ENCODE peak calls at places on chromosome 3, in five cellular contexts. Y is right lobe of liver, J is foreskin fibroblast, T is colonic mucosa, O is fibroblast of lung. B is an unnamed sample.

GRCh38 chr3:14286887-14287496 is 108.4 kb downstream of the LSM3 start:
- DNase-seq in J (no peak), Y (no peak), O (no peak), T (no peak), B (no peak)

GRCh38 chr3:71709908-71710511 is 15.2 kb downstream of the EIF4E3 start:
- DNase-seq in J (no peak), T (no peak), Y (no peak), O (no peak), B (no peak)

GRCh38 chr3:197001972-197002700 is 27.5 kb downstream of the MELTF start:
- DNase-seq in T (no peak), Y (peak), O (peak), J (peak), B (no peak)

GRCh38 chr3:57110797-57111196 is 50.3 kb downstream of the SPATA12 start:
- DNase-seq in O (peak), J (no peak), T (no peak), Y (no peak), B (no peak)

GRCh38 chr3:52178537-52178936 is 19.4 kb upstream of the ALAS1 start:
- DNase-seq in O (no peak), J (no peak), T (no peak), Y (no peak), B (no peak)

GRCh38 chr3:196968233-196969000 is at the start of gene PIGZ:
- DNase-seq in T (peak), O (peak), Y (no peak), J (peak), B (no peak)

GRCh38 chr3:43776101-43776500 is 85.4 kb downstream of the ABHD5 start:
- DNase-seq in J (no peak), O (no peak), T (no peak), Y (peak), B (no peak)

GRCh38 chr3:95442766-95443165 is 1371.6 kb upstream of the EPHA6 start:
- DNase-seq in J (no peak), O (no peak), Y (no peak), T (no peak), B (no peak)

GRCh38 chr3:43061101-43061895 is 44.6 kb downstream of the POMGNT2 start:
- DNase-seq in Y (no peak), J (no peak), O (no peak), T (no peak), B (no peak)

GRCh38 chr3:31532587-31533168 is at the start of gene STT3B:
- DNase-seq in Y (peak), O (peak), T (peak), J (peak), B (peak)

GRCh38 chr3:179811321-179812095 is 158.7 kb downstream of the USP13 start:
- DNase-seq in J (peak), T (peak), O (peak), Y (no peak), B (peak)

GRCh38 chr3:22980346-22980745 is 222.8 kb upstream of the UBE2E2 start:
- DNase-seq in T (no peak), Y (no peak), O (peak), J (peak), B (no peak)

GRCh38 chr3:182241777-182242556 is 530.2 kb downstream of the SOX2 start:
- DNase-seq in O (peak), J (peak), T (no peak), Y (no peak), B (no peak)

GRCh38 chr3:23085256-23085655 is 117.9 kb upstream of the UBE2E2 start:
- DNase-seq in J (no peak), Y (no peak), T (no peak), O (peak), B (no peak)

GRCh38 chr3:141933421-141934300 is 57.2 kb downstream of the ATP1B3 start:
- DNase-seq in T (no peak), J (no peak), Y (no peak), O (no peak), B (no peak)

GRCh38 chr3:159458010-159458409 is 530.6 kb upstream of the IL12A start:
- DNase-seq in J (peak), T (no peak), Y (no peak), O (peak), B (no peak)

GRCh38 chr3:172622916-172623700 is 87.8 kb downstream of the NCEH1 start:
- DNase-seq in O (peak), T (peak), Y (no peak), J (peak), B (peak)

GRCh38 chr3:98788651-98789050 is 25.5 kb downstream of the ST3GAL6 start:
- DNase-seq in Y (no peak), O (peak), T (no peak), J (peak), B (no peak)

GRCh38 chr3:50257990-50258389 is 11.0 kb upstream of the SEMA3B start:
- DNase-seq in T (no peak), Y (no peak), O (no peak), J (no peak), B (no peak)

GRCh38 chr3:149371001-149371722 is 6.3 kb downstream of the TM4SF1 start:
- DNase-seq in O (peak), Y (no peak), J (peak), T (no peak), B (peak)

GRCh38 chr3:124333931-124334640 is 342.2 kb upstream of the ROPN1 start:
- DNase-seq in J (no peak), Y (no peak), T (no peak), O (no peak), B (no peak)

GRCh38 chr3:15953841-15954240 is 156.1 kb upstream of the ANKRD28 start:
- DNase-seq in Y (no peak), T (no peak), O (no peak), J (no peak), B (no peak)
- TF ChIP-seq CTCF in Y (peak), T (no peak), O (no peak), J (no peak), B (peak)

DNA sequence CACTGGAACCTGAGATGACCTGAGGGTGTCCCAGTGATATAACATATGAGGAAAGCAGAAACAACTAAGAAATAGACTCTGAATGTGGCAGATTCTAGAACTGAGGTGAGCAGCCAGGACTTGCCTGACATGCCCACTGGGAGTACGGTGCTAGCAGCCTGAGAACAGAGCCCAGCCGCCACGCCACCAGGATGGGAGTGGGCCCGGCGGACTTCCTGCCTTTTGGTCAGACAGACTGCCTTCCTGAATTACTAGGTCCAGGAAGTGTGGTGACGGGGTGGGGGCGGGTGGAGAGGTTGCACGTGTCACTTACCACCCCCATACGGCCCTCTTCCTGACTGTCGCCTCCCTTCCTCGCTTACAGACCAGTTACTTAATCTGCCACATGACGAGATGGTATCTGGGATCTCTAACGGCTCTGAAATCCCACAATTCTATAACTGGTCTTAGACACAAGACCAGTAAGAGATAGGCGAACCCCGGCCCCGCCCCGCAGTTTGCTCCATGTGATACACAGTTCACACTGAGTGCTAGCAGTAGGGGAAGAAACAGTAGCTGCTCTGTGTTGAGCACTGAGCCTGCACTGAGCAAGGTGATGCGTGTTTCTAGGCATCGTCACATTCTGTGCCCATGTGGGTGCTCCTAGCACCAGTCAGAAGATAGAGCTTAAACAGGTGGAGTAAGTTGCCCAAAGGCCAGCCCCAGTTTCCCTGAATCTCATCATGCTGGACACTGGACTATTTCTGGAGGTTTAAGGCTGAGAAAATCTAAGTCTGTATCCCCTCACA is 95.7 kb downstream of the CPN2 start:
- DNase-seq in Y (peak), J (no peak), T (peak), O (no peak), B (no peak)
- H3K4me3 ChIP-seq in Y (no peak), J (no peak), T (no peak), O (no peak), B (no peak)

DNA sequence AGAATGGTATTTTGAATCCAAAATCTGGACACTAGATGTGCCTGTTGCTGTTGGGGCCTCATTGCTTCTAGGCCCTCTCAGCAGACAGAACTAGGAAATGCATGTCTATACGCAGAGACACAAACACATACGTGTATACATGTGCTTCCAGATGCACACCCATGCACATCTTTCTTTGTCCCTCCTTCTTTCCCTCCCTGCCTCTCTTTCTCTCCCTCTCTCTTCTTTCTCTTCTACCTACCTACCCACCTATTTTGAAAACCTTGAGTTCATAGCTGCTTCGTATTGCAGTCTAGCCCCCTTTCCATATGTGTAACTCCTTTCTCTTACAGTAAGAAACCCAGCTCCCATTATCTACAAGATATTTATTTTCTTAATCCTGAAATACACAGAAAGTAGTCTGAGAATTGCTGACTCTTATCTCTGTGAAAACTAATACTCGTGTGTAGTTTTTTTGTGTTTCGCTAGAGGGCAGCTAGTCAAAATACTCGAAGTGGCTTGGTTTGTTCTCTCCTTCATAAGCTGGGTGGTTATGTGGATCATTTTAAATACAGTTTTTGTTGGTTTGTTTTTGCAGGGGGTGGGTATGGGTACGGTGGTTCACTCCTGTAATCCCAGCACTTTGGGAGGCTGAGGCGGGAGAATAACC is 18.5 kb downstream of the RPL32 start:
- DNase-seq in J (peak), O (no peak), T (no peak), Y (no peak), B (no peak)
- TF ChIP-seq CTCF in J (peak), O (peak), T (no peak), Y (peak), B (peak)

DNA sequence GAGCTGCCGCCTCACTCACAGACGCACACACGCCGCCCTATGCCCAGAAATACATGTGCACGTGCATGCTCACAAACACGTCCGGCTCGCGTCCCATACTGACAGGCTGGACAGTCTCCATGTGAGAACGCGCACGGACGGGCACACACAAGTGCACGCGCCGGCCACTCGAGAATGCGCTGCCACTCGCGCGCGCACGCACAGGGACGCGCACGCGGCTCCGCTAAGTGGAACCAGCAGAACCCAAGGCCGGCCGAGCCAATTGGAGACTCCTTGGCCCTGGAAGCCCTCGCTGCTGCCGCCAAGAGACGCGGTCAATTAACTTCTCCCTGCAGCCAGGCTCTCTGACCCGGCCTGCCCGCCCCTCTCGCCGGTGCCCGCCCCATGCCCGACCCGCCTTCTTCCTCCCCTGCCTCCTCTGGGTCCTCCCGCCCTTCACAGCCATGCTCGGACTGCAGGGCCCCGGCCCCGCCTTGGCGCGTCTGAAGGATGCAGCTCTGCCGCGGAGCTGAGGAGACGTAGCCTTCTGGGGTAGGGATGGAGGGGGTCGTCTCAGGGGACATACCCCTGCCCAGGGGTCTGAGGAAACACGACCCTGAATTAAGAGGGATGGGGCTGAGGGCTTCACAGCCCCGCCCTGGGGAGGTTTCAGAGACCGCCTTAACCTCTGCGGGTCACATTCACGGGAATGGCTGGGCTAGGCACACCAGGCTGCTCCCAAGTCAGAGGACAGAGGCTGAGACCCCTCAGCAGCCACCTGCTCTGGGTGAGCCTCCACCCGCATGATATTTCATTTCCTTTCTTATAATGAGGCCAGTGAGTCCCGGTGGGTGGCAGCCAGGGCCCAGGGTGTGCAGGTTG is 15.0 kb downstream of the PTH1R start:
- DNase-seq in J (peak), O (peak), T (peak), Y (peak), B (peak)
- H3K4me3 ChIP-seq in J (peak), O (peak), T (peak), Y (peak), B (peak)

DNA sequence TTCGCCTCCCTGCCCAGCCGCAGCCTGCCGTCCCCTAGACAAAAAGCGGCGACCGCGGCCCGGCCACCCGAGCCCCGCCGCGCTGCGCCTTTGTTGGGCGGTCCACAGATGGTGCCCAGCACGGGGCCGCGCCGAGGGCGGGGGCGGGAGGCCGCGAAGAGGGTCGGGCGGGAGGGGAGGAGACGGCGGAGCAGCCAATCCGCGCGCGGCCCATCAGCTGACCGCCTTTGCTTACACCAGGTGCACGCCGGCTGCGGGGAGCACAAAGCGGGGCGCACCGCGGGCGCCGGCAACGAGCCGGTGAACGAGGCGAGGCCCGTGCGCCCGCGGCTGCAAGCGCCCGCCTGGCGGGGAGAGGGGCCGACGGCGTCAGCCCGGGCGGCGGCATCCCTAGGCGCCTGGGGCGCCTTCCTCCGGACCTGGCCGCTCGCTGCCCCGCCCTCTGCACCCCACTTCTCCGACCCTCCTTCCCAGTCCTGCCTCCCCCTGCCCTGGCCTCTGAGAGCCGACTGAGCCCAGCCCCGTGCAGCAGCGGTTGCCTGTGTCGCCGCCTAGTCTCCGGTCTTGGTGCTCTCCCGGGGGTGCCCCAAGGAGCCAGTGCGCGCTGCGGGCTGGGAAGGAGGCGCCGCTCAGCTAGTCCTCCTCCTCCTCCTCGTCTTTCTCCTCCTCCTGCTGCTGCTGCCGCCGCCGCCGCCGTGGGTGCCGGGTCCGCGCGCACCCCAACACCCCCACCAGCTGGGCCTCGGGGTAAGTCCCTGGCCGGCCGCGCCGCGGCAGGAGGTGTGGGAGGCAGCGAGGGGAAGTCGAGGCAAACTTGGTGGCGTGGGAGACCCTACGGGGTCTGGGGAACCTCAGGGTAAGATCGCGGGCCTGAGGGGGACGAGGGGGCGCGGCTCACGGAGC is at the start of gene LRRN1:
- DNase-seq in O (peak), J (no peak), T (peak), Y (peak), B (peak)
- TF ChIP-seq CTCF in O (no peak), J (no peak), T (no peak), Y (no peak), B (peak)

GRCh38 chr3:33722186-33722585 is 4.1 kb upstream of the CLASP2 start:
- DNase-seq in J (no peak), O (peak), Y (no peak), T (no peak), B (no peak)

GRCh38 chr3:33716227-33716626 is 1.8 kb downstream of the CLASP2 start:
- DNase-seq in T (no peak), O (no peak), Y (no peak), J (peak), B (no peak)

GRCh38 chr3:33717866-33718594 is at the start of gene CLASP2:
- DNase-seq in T (peak), O (peak), Y (peak), J (peak), B (peak)

GRCh38 chr3:33718595-33718907 is 497 bp upstream of the CLASP2 start:
- DNase-seq in O (no peak), J (no peak), Y (no peak), T (peak), B (no peak)

DNA sequence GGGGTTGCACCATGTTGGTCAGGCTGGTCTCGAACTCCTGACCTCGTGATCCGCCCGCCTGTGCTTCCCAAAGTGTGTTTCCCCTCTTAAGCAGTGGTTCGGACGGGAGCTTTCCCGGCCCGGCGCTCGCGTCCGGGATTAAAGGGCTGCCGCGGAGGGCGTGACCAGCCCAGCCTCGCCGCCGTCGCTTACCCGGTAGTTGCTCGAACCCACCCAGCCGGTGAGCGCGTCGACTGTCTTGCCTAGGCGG is 513 bp downstream of the CLASP2 start:
- DNase-seq in J (peak), T (peak), O (no peak), Y (no peak), B (no peak)
- H3K4me3 ChIP-seq in J (peak), T (peak), O (peak), Y (peak), B (peak)

DNA sequence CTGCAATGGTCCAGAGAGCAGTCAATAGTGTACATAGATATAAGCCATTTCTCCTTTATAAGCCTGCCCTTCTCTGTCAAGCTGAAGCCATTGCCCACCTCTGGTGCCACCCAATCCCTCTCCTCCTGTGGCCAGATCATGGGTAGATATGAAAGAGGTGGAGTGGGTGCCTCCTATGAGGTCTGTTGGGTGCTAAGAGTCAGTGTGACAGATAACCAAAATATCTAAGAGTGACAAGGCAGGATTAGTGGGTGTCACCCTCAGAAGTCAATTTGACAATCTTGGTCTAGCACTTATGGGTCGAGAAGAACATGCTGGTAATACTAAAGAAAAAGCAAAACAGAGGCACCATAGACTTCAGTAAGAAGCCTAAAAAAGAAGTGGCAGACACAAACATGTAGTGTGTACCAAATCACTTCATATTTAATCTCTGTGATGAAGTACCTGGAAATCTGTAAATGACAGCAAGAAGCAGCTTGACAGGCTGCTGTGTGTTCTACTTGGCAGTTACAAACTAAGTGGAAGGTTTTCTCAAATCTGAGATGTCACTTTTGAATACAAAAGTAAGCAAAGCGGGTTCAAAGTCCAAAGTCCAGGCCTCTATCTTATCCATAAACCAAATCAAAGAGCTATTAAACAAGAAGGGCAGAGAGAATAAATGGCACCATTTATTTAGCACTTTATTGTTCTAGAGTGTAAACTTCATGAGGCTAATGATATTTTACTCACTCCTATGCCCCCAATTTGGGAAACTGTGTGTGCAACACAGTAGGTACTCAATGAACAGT is 118.9 kb upstream of the EOMES start:
- DNase-seq in O (no peak), Y (no peak), J (no peak), T (no peak), B (no peak)
- TF ChIP-seq CTCF in O (no peak), Y (no peak), J (no peak), T (no peak), B (no peak)

DNA sequence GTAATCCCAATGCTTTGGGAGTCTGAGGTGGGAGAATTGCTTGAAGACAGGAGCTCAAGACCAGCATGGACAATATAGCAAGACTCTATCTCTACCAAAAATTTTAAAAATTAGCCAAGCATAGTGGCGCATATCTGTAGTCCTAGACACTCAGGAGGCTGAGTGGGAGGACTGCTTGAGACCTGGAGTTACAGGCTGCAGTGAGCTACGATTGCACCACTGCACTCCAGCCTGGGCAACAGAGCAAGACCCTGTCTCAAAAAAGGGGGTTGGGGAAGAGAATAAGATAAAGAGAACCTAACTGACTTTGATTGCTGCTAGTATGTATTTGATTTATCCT is 755 bp downstream of the CD200R1 start:
- DNase-seq in J (no peak), T (no peak), O (no peak), Y (no peak), B (no peak)
- H3K4me3 ChIP-seq in J (no peak), T (peak), O (no peak), Y (peak), B (no peak)

B was measured in LNCaP clone FGC.